ENCODE peak calls at places on chromosomes 11 and 22, in four cellular contexts. One of them, this sample, is unnamed. For H3K4me1, the result is how much of the 10 kb centered on the place peaks cover.

GRCh38 chr11:57792060-57792541 is 30.5 kb downstream of the CTNND1 start:
- DNase-seq in endothelial cell of umbilical vein: peak
- DNase-seq in testis: peak
- DNase-seq in Peyer's patch: peak
- DNase-seq in this sample: peak

GRCh38 chr22:29840498-29840897 is 2.4 kb upstream of the ASCC2 start:
- DNase-seq in testis: no peak
- DNase-seq in endothelial cell of umbilical vein: no peak
- DNase-seq in Peyer's patch: no peak
- DNase-seq in this sample: no peak

GRCh38 chr11:17389205-17389956 is 922 bp upstream of the KCNJ11 start:
- DNase-seq in Peyer's patch: peak
- DNase-seq in testis: peak
- DNase-seq in endothelial cell of umbilical vein: peak
- DNase-seq in this sample: peak

GRCh38 chr11:131579932-131580387 is 209.5 kb downstream of the NTM start:
- DNase-seq in endothelial cell of umbilical vein: no peak
- DNase-seq in testis: peak
- DNase-seq in Peyer's patch: no peak
- DNase-seq in this sample: no peak

GRCh38 chr22:43723816-43724215 is 88.3 kb downstream of the EFCAB6 start:
- DNase-seq in testis: no peak
- DNase-seq in Peyer's patch: no peak
- DNase-seq in endothelial cell of umbilical vein: no peak
- DNase-seq in this sample: no peak

GRCh38 chr22:17120711-17121234 is 387 bp downstream of the TMEM121B start:
- DNase-seq in Peyer's patch: no peak
- DNase-seq in testis: peak
- DNase-seq in endothelial cell of umbilical vein: no peak
- DNase-seq in this sample: no peak

GRCh38 chr22:36417281-36417686 is 29.5 kb upstream of the MYH9 start:
- DNase-seq in Peyer's patch: peak
- DNase-seq in testis: no peak
- DNase-seq in endothelial cell of umbilical vein: no peak
- DNase-seq in this sample: peak

GRCh38 chr22:23404689-23405365 is 175.3 kb downstream of the IGLL1 start:
- DNase-seq in endothelial cell of umbilical vein: peak
- DNase-seq in Peyer's patch: peak
- DNase-seq in testis: peak
- DNase-seq in this sample: peak

GRCh38 chr22:25137577-25138525 is 61.8 kb upstream of the CRYBB3 start:
- DNase-seq in endothelial cell of umbilical vein: no peak
- DNase-seq in Peyer's patch: no peak
- DNase-seq in testis: no peak
- DNase-seq in this sample: peak

GRCh38 chr11:47494996-47495855 is 46.3 kb upstream of the RAPSN start:
- DNase-seq in Peyer's patch: no peak
- DNase-seq in testis: no peak
- DNase-seq in endothelial cell of umbilical vein: no peak
- DNase-seq in this sample: no peak

GRCh38 chr22:30674482-30674881 is 6.8 kb upstream of the DUSP18 start:
- DNase-seq in testis: no peak
- DNase-seq in endothelial cell of umbilical vein: no peak
- DNase-seq in Peyer's patch: no peak
- DNase-seq in this sample: no peak

GRCh38 chr22:31436132-31436531 is 36.7 kb downstream of the DRG1 start:
- DNase-seq in Peyer's patch: no peak
- DNase-seq in endothelial cell of umbilical vein: no peak
- DNase-seq in testis: no peak
- DNase-seq in this sample: no peak

GRCh38 chr22:41780714-41781507 is 19.6 kb upstream of the CCDC134 start:
- DNase-seq in Peyer's patch: peak
- DNase-seq in endothelial cell of umbilical vein: peak
- DNase-seq in testis: peak
- DNase-seq in this sample: peak

GRCh38 chr22:37187552-37187890 is 526 bp downstream of the C1QTNF6 start:
- DNase-seq in testis: no peak
- DNase-seq in Peyer's patch: no peak
- DNase-seq in endothelial cell of umbilical vein: peak
- DNase-seq in this sample: peak

GRCh38 chr11:125514336-125515101 is 18.5 kb upstream of the FEZ1 start:
- DNase-seq in testis: no peak
- DNase-seq in Peyer's patch: no peak
- DNase-seq in endothelial cell of umbilical vein: no peak
- DNase-seq in this sample: peak

GRCh38 chr11:64362339-64362738 is 3.4 kb downstream of the RPS6KA4 start:
- DNase-seq in endothelial cell of umbilical vein: no peak
- DNase-seq in Peyer's patch: no peak
- DNase-seq in testis: no peak
- DNase-seq in this sample: no peak

GRCh38 chr22:36808611-36809344 is 8.1 kb downstream of the PVALB start:
- DNase-seq in endothelial cell of umbilical vein: no peak
- DNase-seq in Peyer's patch: no peak
- DNase-seq in testis: no peak
- DNase-seq in this sample: no peak

GRCh38 chr11:10777393-10777793 is 26.3 kb downstream of the CTR9 start:
- DNase-seq in testis: no peak
- DNase-seq in endothelial cell of umbilical vein: no peak
- DNase-seq in Peyer's patch: no peak
- DNase-seq in this sample: peak

GRCh38 chr11:12215192-12215591 is 104.8 kb downstream of the MICAL2 start:
- DNase-seq in testis: no peak
- DNase-seq in endothelial cell of umbilical vein: no peak
- DNase-seq in Peyer's patch: no peak
- DNase-seq in this sample: no peak

GRCh38 chr22:41442240-41442792 is 4.3 kb downstream of the TOB2 start:
- DNase-seq in Peyer's patch: no peak
- DNase-seq in endothelial cell of umbilical vein: no peak
- DNase-seq in testis: no peak
- DNase-seq in this sample: no peak

GRCh38 chr11:113504586-113504985 is 29.4 kb upstream of the DRD2 start:
- DNase-seq in Peyer's patch: no peak
- DNase-seq in testis: peak
- DNase-seq in endothelial cell of umbilical vein: no peak
- DNase-seq in this sample: no peak

GRCh38 chr11:130166457-130166784 is 6.8 kb downstream of the ST14 start:
- DNase-seq in testis: no peak
- DNase-seq in Peyer's patch: peak
- DNase-seq in endothelial cell of umbilical vein: peak
- DNase-seq in this sample: peak

DNA sequence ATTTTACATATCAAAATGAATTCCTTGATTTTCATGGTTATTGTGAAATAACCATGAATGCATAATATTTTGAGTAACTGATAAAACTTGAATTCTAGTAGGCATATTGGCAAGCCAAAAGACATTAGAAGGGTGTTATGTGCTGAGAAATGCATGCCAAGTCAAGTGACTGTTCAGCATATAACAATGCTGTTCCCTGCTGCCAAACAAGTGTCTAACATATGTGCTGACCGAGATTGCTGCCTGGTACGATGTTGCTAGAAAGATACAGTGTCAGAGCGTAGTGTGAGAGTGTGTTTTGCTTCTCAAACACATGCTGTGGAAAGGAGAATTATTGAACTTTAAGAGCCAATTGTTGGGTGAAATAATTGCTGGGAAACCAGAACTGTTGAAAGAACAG is 71.3 kb upstream of the GRIA4 start:
- DNase-seq in Peyer's patch: no peak
- DNase-seq in endothelial cell of umbilical vein: no peak
- DNase-seq in testis: no peak
- DNase-seq in this sample: no peak
- TF ChIP-seq POLR2A in Peyer's patch: no peak
- TF ChIP-seq POLR2A in endothelial cell of umbilical vein: no peak
- TF ChIP-seq POLR2A in testis: no peak
- TF ChIP-seq POLR2A in this sample: no peak

DNA sequence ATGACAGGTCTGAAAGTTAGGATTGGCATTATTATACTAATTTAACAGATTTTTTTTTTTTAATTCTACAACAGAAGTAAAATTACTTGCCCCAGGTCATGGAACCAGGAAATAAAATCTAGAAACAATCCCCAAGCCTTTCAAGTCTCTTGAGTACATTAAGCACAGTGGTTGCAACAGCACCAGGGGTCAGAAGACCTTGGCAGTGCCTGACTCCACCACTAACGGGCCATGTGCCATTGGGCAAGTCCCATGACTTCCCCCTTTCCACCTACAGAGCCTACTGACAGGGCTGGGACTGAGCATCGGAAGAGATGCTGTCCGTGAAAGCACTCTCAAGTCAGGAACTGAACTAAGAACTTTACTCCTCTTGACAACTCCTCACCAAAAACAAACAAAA is 98.6 kb upstream of the AKIP1 start:
- DNase-seq in Peyer's patch: no peak
- DNase-seq in endothelial cell of umbilical vein: no peak
- DNase-seq in testis: no peak
- DNase-seq in this sample: peak
- H3K4me1 ChIP-seq in Peyer's patch: under half
- H3K4me1 ChIP-seq in endothelial cell of umbilical vein: under half
- H3K4me1 ChIP-seq in testis: under half
- H3K4me1 ChIP-seq in this sample: under half

DNA sequence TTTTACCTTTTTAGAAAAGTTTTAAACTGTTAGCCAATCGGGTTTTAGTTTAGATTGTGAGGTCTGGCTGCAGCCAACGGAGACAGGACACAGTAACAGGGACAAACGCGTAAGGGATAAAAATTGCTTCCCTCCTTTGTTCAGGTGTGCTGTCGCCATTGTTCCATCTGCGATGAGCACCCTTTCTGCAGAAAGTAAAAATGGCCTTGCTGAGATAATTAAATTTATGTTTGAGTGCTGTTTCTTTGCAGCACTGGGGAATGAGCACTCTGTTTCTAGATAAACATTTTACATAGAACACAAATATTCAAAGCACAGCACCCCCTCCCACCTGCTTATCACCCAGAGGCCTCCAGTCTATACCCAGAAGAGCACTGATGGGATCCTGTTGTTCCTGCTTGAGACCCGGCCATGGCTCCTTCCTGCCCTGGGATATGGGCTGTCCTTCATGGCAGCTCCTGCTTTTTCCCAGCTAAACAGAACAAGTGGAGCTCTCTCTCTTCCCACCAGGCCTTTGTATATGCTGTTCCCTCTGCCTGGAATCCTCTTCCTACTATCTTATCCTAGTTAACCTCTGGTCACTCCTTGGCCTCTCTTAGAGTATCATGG is 34.3 kb upstream of the CELSR1 start:
- DNase-seq in testis: no peak
- DNase-seq in Peyer's patch: peak
- DNase-seq in endothelial cell of umbilical vein: no peak
- DNase-seq in this sample: no peak
- TF ChIP-seq CTCF in testis: no peak
- TF ChIP-seq CTCF in Peyer's patch: no peak
- TF ChIP-seq CTCF in endothelial cell of umbilical vein: no peak
- TF ChIP-seq CTCF in this sample: no peak

DNA sequence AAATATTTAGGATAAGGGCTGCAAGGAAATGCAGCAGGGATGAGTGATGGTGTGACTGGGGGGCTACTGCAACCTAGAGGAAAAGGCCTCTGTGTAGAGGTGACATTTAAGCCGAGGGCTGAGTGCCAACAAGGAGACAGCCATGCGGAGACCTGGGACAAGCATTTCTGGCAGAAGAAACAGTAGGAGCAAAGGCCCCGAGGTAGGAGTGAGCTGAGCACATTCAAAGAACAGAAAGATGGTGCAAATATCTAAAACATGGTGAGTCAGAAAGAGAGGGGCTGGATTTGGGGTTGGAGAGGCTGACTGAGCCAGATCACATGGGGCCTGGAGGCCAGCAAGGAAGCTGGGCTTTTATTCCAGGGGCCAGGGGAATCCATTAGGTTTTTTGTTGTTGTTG is 55.1 kb upstream of the INCENP start:
- DNase-seq in testis: no peak
- DNase-seq in endothelial cell of umbilical vein: no peak
- DNase-seq in Peyer's patch: no peak
- DNase-seq in this sample: no peak
- TF ChIP-seq POLR2A in testis: no peak
- TF ChIP-seq POLR2A in endothelial cell of umbilical vein: no peak
- TF ChIP-seq POLR2A in Peyer's patch: no peak
- TF ChIP-seq POLR2A in this sample: no peak

This sample was measured in stomach.